ENCODE peak calls at places on chromosomes 13 and 19, in eight cellular contexts. Y, D, Q, B, R, X, V and F are unnamed samples.

GRCh38 chr19:2575734-2576481 is 100.0 kb downstream of the GADD45B start:
- DNase-seq in Y (no peak), V (no peak), B (no peak), X (no peak), D (no peak), R (peak), Q (no peak), F (no peak)

GRCh38 chr19:5580116-5580515 is 12.4 kb upstream of the TINCR start:
- DNase-seq in Y (no peak), V (no peak), X (no peak), Q (no peak), R (no peak), B (no peak), D (no peak), F (no peak)

GRCh38 chr13:64697226-64697625 is 2532.9 kb downstream of the PCDH9 start:
- DNase-seq in V (no peak), D (no peak), Q (no peak), X (no peak), Y (no peak), B (no peak), R (no peak), F (no peak)

GRCh38 chr19:35885909-35886308 is 14.4 kb downstream of the NFKBID start:
- DNase-seq in V (no peak), X (no peak), R (no peak), B (no peak), D (no peak), Q (no peak), Y (no peak), F (no peak)

GRCh38 chr19:18294467-18294864 is 13.0 kb upstream of the JUND start:
- DNase-seq in V (peak), B (peak), R (no peak), Y (no peak), D (peak), X (peak), Q (no peak), F (no peak)

GRCh38 chr19:58003153-58003828 is 671 bp upstream of the ZNF606 start:
- DNase-seq in Q (no peak), R (no peak), X (no peak), D (no peak), Y (no peak), B (no peak), V (peak), F (no peak)

GRCh38 chr19:7676376-7676775 is 514 bp upstream of the MCEMP1 start:
- DNase-seq in Q (peak), R (no peak), Y (no peak), D (no peak), V (no peak), X (no peak), B (no peak), F (no peak)

GRCh38 chr19:48415395-48415794 is 21.9 kb downstream of the GRIN2D start:
- DNase-seq in R (peak), D (no peak), X (peak), B (peak), V (peak), Y (no peak), Q (peak), F (peak)

GRCh38 chr13:27043013-27043412 is 128.6 kb downstream of the USP12 start:
- DNase-seq in D (no peak), V (peak), B (no peak), R (peak), Y (no peak), X (no peak), Q (peak), F (no peak)

GRCh38 chr13:103022328-103022727 is 43.9 kb downstream of the SLC10A2 start:
- DNase-seq in V (no peak), Y (no peak), R (no peak), B (no peak), Q (no peak), X (no peak), D (no peak), F (no peak)

GRCh38 chr13:85729296-85729695 is 69.9 kb downstream of the SLITRK6 start:
- DNase-seq in Q (no peak), X (no peak), B (no peak), D (no peak), Y (no peak), R (no peak), V (no peak), F (no peak)

GRCh38 chr13:49649244-49649962 is 21.1 kb downstream of the ARL11 start:
- DNase-seq in R (peak), D (no peak), X (no peak), Y (no peak), B (no peak), V (peak), Q (no peak), F (no peak)

GRCh38 chr19:35253316-35254286 is 4.8 kb downstream of the LSR start:
- DNase-seq in B (no peak), R (no peak), Y (no peak), X (no peak), Q (peak), D (no peak), V (peak), F (no peak)

GRCh38 chr19:5058456-5059190 is 89.7 kb downstream of the KDM4B start:
- DNase-seq in X (no peak), R (peak), Q (no peak), Y (no peak), B (no peak), D (no peak), V (no peak), F (no peak)

GRCh38 chr19:19280561-19280960 is 7.5 kb upstream of the TM6SF2 start:
- DNase-seq in V (no peak), Q (no peak), B (no peak), Y (no peak), R (peak), D (no peak), X (no peak), F (no peak)

GRCh38 chr13:105202384-105202783 is 1333.1 kb downstream of the EFNB2 start:
- DNase-seq in B (no peak), R (no peak), Q (no peak), V (peak), Y (no peak), D (no peak), X (no peak), F (no peak)

GRCh38 chr13:25847145-25847544 is 204.7 kb downstream of the SHISA2 start:
- DNase-seq in Q (no peak), V (no peak), B (no peak), D (no peak), Y (no peak), R (no peak), X (no peak), F (peak)

GRCh38 chr19:54233941-54234340 is 8.6 kb downstream of the LILRA6 start:
- DNase-seq in R (no peak), Q (no peak), Y (no peak), X (no peak), B (no peak), D (no peak), V (no peak), F (no peak)

GRCh38 chr19:55640577-55641375 is at the start of gene ZNF580:
- DNase-seq in R (peak), X (no peak), Y (no peak), D (peak), B (peak), V (peak), Q (peak), F (no peak)